ENCODE peak calls at places on chromosomes 6 and 20, in ten cellular contexts. P is substantia nigra; K is lower lobe of right lung; X is neural progenitor cell; E is HFFc6; B is hippocampal formation; V is HuH-7; F is activated CD4-positive, alpha-beta T cell treated with anti-CD3 and anti-CD28 coated beads for 24 hours; L is stimulated activated naive CD4-positive, alpha-beta T cell; T is GM18507. R is an unnamed sample.

GRCh38 chr6:110509617-110510231 is 33.3 kb upstream of the SLC22A16 start:
- DNase-seq in P (no peak), K (no peak), X (no peak), E (peak; percentile 97), B (no peak), V (no peak), F (no peak), L (no peak), T (no peak), R (no peak)

GRCh38 chr6:34809914-34810882 is 18.3 kb downstream of the BLTP3A start:
- DNase-seq in P (no peak), K (no peak), X (no peak), E (peak; percentile 11), B (no peak), V (no peak), F (no peak), L (no peak), T (no peak), R (no peak)

GRCh38 chr20:35511814-35512420 is 17.5 kb downstream of the C20orf173 start:
- DNase-seq in P (no peak), K (no peak), X (peak; percentile 35), E (peak; percentile 42), B (peak; percentile 10), V (peak; percentile 61), F (no peak), L (no peak), T (no peak), R (no peak)

GRCh38 chr20:23119456-23120216 is 33.5 kb upstream of the CD93 start:
- DNase-seq in P (no peak), K (no peak), X (no peak), E (no peak), B (no peak), V (no peak), F (no peak), L (no peak), T (no peak), R (peak; percentile 21)

GRCh38 chr6:45663181-45664180 is 285.7 kb upstream of the SUPT3H start:
- DNase-seq in P (no peak), K (peak; percentile 55), X (peak; percentile 73), E (no peak), B (no peak), V (no peak), F (peak; percentile 19), L (peak; percentile 9), T (no peak), R (no peak)

GRCh38 chr20:38005866-38006265 is 27.4 kb downstream of the TTI1 start:
- DNase-seq in P (no peak), K (no peak), X (no peak), E (no peak), B (no peak), V (no peak), F (no peak), L (no peak), T (no peak), R (no peak)

GRCh38 chr6:70310063-70310694 is 7.3 kb upstream of the COL9A1 start:
- DNase-seq in P (no peak), K (no peak), X (peak; percentile 39), E (peak; percentile 55), B (no peak), V (no peak), F (no peak), L (no peak), T (no peak), R (no peak)

GRCh38 chr6:49524541-49524940 is 24.8 kb downstream of the GLYATL3 start:
- DNase-seq in P (no peak), K (no peak), X (no peak), E (no peak), B (no peak), V (no peak), F (no peak), L (no peak), T (no peak), R (no peak)

GRCh38 chr6:70725817-70726413 is 58.2 kb downstream of the SMAP1 start:
- DNase-seq in P (no peak), K (no peak), X (no peak), E (no peak), B (no peak), V (no peak), F (no peak), L (no peak), T (no peak), R (no peak)

GRCh38 chr6:83463886-83464285 is 33.0 kb upstream of the ME1 start:
- DNase-seq in P (no peak), K (no peak), X (no peak), E (no peak), B (no peak), V (no peak), F (no peak), L (no peak), T (no peak), R (no peak)

GRCh38 chr20:33322456-33322855 is 39.4 kb downstream of the BPIFB1 start:
- DNase-seq in P (no peak), K (no peak), X (no peak), E (no peak), B (no peak), V (no peak), F (no peak), L (no peak), T (no peak), R (no peak)

GRCh38 chr6:36160147-36160760 is 29.9 kb downstream of the MAPK13 start:
- DNase-seq in P (no peak), K (no peak), X (no peak), E (peak; percentile 12), B (no peak), V (no peak), F (no peak), L (no peak), T (no peak), R (no peak)

GRCh38 chr6:45450132-45450531 is 72.4 kb upstream of the SUPT3H start:
- DNase-seq in P (no peak), K (no peak), X (no peak), E (no peak), B (no peak), V (no peak), F (no peak), L (no peak), T (no peak), R (no peak)

GRCh38 chr20:2169456-2170088 is 67.9 kb downstream of the STK35 start:
- DNase-seq in P (no peak), K (no peak), X (no peak), E (no peak), B (no peak), V (no peak), F (no peak), L (no peak), T (no peak), R (no peak)

GRCh38 chr20:34773726-34774125 is 51.7 kb downstream of the NCOA6 start:
- DNase-seq in P (no peak), K (no peak), X (no peak), E (no peak), B (no peak), V (no peak), F (no peak), L (no peak), T (no peak), R (no peak)

GRCh38 chr20:63381781-63382431 is 20.8 kb upstream of the CHRNA4 start:
- DNase-seq in P (no peak), K (no peak), X (peak; percentile 80), E (no peak), B (no peak), V (peak; percentile 92), F (peak; percentile 7), L (peak; percentile 3), T (peak; percentile 47), R (no peak)

GRCh38 chr6:128882991-128883571 is at the start of gene LAMA2:
- DNase-seq in P (peak; percentile 28), K (peak; percentile 57), X (peak; percentile 84), E (peak; percentile 64), B (peak; percentile 69), V (peak; percentile 20), F (no peak), L (no peak), T (no peak), R (no peak)

GRCh38 chr20:45934046-45934586 is 367 bp upstream of the PCIF1 start:
- DNase-seq in P (no peak), K (peak; percentile 81), X (peak; percentile 72), E (no peak), B (peak; percentile 86), V (peak; percentile 57), F (no peak), L (peak; percentile 72), T (no peak), R (peak; percentile 87)

R was measured in RWPE2.